ENCODE peak calls at places on chromosomes 4 and X, in four cellular contexts. W, H, L and Q are unnamed samples.
A peak's percentile ranks its signal among the peaks of the same experiment; 100 is the strongest.

GRCh38 chr4:48343531-48343930 is 2.2 kb downstream of the SLAIN2 start:
- DNase-seq in W (no peak), H (no peak), L (no peak), Q (no peak)

GRCh38 chr4:186400676-186401075 is 134.7 kb downstream of the F11 start:
- DNase-seq in W (no peak), H (no peak), L (no peak), Q (no peak)

GRCh38 chr4:63693321-63693720 is 715.9 kb downstream of the TECRL start:
- DNase-seq in W (no peak), H (no peak), L (no peak), Q (no peak)

GRCh38 chrX:11944486-11944885 is 186.4 kb downstream of the MSL3 start:
- DNase-seq in W (no peak), H (peak; percentile 11), L (peak; percentile 52), Q (peak; percentile 62)

GRCh38 chr4:112910109-112910736 is 139.2 kb upstream of the ANK2 start:
- DNase-seq in W (no peak), H (no peak), L (peak; percentile 20), Q (peak; percentile 5)

GRCh38 chr4:187209921-187210613 is 486.4 kb upstream of the FAT1 start:
- DNase-seq in W (peak; percentile 17), H (no peak), L (no peak), Q (no peak)

GRCh38 chrX:23803931-23804381 is 21.0 kb downstream of the SAT1 start:
- DNase-seq in W (no peak), H (no peak), L (no peak), Q (no peak)

GRCh38 chr4:26420903-26421302 is 69.4 kb downstream of the CCKAR start:
- DNase-seq in W (no peak), H (no peak), L (peak; percentile 77), Q (peak; percentile 22)

GRCh38 chr4:153643406-153644016 is 40.6 kb upstream of the TLR2 start:
- DNase-seq in W (peak; percentile 60), H (no peak), L (peak; percentile 65), Q (peak; percentile 5)

GRCh38 chrX:48899078-48899410 is 1.3 kb downstream of the PQBP1 start:
- DNase-seq in W (no peak), H (no peak), L (no peak), Q (no peak)

GRCh38 chr4:141884070-141884469 is 247.7 kb downstream of the IL15 start:
- DNase-seq in W (no peak), H (no peak), L (no peak), Q (no peak)